ENCODE peak calls at places on chromosome 7, in four cellular contexts. S, C, J and U are unnamed samples.
A peak's percentile ranks its signal among the peaks of the same experiment; 100 is the strongest.

GRCh38 chr7:87599336-87599735 is 1.3 kb downstream of the ABCB1 start:
- DNase-seq in C (peak; percentile 60), J (peak; percentile 68), S (peak; percentile 33), U (peak; percentile 77)

GRCh38 chr7:44057181-44057848 is 8.1 kb downstream of the PGAM2 start:
- DNase-seq in S (no peak), C (no peak), J (no peak), U (no peak)

GRCh38 chr7:12458520-12459131 is 55.0 kb upstream of the VWDE start:
- DNase-seq in S (peak; percentile 71), J (peak; percentile 68), C (no peak), U (peak; percentile 28)

GRCh38 chr7:93212881-93213280 is 13.4 kb downstream of the HEPACAM2 start:
- DNase-seq in S (no peak), C (no peak), J (no peak), U (no peak)

GRCh38 chr7:148708026-148708685 is 9.5 kb downstream of the CUL1 start:
- DNase-seq in J (no peak), S (peak; percentile 47), C (no peak), U (no peak)

GRCh38 chr7:43735802-43736603 is 6.7 kb upstream of the COA1 start:
- DNase-seq in J (no peak), C (peak; percentile 90), S (peak; percentile 81), U (peak; percentile 41)

GRCh38 chr7:132394283-132395003 is 181.8 kb downstream of the PLXNA4 start:
- DNase-seq in C (no peak), S (peak; percentile 18), J (peak; percentile 41), U (no peak)

GRCh38 chr7:51187941-51188340 is 128.7 kb downstream of the COBL start:
- DNase-seq in J (peak; percentile 34), C (no peak), S (peak; percentile 37), U (no peak)

GRCh38 chr7:44294325-44295069 is 30.9 kb downstream of the CAMK2B start:
- DNase-seq in C (no peak), J (peak; percentile 33), S (no peak), U (no peak)

GRCh38 chr7:127879436-127879835 is 151.8 kb downstream of the LRRC4 start:
- DNase-seq in S (no peak), J (no peak), C (no peak), U (no peak)

GRCh38 chr7:7331523-7331922 is 149.2 kb downstream of the C1GALT1 start:
- DNase-seq in J (no peak), S (no peak), C (no peak), U (no peak)
- TF ChIP-seq SIN3A in J (no peak), S (no peak), C (no peak), U (no peak)

DNA sequence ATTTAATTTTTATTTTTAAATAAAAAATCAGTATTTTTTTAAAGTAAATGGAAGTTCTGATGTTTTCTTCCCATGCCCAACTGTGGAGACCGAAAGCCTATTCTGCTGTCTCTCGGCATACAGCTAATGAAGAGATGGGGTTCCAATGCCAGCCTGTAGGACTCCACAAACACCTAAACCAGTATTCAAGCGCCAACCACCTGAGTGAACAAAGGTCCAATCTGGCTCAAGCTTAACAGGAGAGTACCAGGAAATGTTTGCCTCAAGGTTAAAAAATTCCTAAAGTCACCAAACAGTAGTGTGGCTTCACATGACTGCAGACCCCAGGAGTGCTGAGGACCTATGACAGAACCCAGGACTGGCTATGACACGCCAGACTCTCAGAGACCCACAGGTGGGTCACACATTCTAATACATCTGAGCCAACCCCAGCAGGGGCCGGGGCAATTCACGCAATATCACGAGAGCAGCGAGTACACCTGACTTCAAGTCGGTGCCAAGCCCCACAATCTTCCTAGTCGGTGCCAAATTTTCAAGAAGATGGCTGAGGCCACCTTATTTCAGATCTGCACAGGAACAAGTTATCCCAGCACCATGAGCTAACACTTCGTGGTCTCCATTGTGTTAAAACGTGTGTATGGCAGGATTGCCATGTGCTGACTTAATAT is 31.6 kb downstream of the KIAA1549 start:
- DNase-seq in J (no peak), C (no peak), S (no peak), U (no peak)
- TF ChIP-seq FOXM1 in J (no peak), C (no peak), S (no peak), U (no peak)

GRCh38 chr7:101591504-101591903 is 37.6 kb downstream of the MYL10 start:
- DNase-seq in S (no peak), J (no peak), C (no peak), U (no peak)
- TF ChIP-seq SIN3A in S (no peak), J (no peak), C (no peak), U (no peak)

DNA sequence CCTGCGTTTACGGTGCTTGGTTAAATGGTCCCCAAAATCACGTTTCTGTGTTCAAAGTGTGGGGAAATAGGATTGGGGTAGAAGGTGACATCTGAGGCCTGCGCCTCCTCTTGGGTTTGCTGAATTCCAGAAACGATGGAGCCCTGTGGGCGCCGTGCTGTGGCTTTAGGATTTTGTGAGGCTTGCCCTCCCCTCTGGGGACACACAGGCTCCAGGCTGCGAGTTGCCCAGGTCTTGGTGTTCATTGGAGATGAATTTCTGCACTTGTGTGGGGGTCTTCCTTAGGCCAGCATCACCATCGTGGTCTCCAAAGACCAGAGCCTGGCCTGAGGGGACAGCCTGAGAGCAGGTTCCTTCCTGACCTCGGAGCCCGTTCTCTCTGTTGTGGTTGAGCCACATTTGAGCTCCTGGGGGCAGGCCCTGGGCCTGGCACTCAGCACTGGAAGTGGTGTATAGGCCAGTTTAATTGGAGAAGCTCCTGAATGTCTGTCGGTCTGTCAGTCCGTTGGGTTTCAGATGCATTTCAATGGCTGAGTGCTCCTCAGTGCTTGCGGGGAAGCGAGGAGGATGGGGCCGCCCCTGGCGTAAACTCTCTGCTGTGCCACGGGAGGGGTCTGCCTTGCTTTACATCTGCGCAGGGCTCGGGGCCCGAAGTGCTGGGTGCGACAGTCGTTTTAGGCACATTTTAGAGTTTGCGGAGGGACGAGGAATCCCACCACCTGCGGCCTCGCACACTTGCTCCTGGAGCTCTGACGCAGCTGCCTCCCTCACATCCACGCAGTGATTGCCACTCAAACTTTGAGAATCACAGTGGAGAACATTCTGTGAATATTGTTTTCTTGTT is 71.7 kb downstream of the DNAJB6 start:
- DNase-seq in S (no peak), C (no peak), J (peak; percentile 22), U (no peak)
- TF ChIP-seq FOXM1 in S (no peak), C (no peak), J (no peak), U (no peak)

DNA sequence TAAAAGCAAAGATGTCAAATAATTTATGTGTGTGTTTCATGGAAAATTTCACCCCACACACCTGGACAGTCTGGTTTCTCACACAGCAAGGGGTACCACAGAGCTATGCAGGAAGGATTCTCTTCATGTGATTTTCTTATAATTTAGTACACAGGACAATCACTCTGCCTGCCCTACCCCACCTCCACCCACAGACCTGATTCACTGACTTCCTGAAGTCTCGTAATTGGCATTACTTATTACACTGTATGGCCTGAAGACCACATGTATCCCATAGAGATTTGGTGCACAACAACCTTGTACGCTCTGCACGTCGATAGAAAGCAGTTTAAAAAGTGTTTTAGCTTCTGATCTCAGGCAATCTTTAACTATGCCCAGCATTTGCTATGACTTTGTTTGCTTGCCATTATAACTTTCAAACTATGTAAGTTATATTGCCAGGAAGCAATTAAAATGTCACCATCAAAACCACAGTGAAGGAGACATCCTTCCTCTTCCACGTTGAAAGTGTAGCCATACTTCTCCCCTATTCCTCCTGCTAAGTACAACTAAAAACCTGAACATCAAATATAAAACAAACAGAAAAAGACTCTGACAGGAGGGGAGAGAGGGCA is 279.4 kb upstream of the IMMP2L start:
- DNase-seq in J (no peak), S (no peak), C (no peak), U (no peak)
- TF ChIP-seq SIN3A in J (no peak), S (no peak), C (no peak), U (no peak)

GRCh38 chr7:151080091-151080521 is 503 bp downstream of the FASTK start:
- DNase-seq in C (no peak), J (peak; percentile 77), S (peak; percentile 64), U (no peak)

GRCh38 chr7:151079199-151079910 is 1.3 kb downstream of the FASTK start:
- DNase-seq in C (no peak), J (no peak), S (no peak), U (no peak)

GRCh38 chr7:151077705-151078232 is 2.8 kb downstream of the FASTK start:
- DNase-seq in S (no peak), C (no peak), J (no peak), U (no peak)

GRCh38 chr7:151076863-151077704 is 3.5 kb downstream of the FASTK start:
- DNase-seq in S (no peak), C (no peak), J (peak; percentile 85), U (no peak)

DNA sequence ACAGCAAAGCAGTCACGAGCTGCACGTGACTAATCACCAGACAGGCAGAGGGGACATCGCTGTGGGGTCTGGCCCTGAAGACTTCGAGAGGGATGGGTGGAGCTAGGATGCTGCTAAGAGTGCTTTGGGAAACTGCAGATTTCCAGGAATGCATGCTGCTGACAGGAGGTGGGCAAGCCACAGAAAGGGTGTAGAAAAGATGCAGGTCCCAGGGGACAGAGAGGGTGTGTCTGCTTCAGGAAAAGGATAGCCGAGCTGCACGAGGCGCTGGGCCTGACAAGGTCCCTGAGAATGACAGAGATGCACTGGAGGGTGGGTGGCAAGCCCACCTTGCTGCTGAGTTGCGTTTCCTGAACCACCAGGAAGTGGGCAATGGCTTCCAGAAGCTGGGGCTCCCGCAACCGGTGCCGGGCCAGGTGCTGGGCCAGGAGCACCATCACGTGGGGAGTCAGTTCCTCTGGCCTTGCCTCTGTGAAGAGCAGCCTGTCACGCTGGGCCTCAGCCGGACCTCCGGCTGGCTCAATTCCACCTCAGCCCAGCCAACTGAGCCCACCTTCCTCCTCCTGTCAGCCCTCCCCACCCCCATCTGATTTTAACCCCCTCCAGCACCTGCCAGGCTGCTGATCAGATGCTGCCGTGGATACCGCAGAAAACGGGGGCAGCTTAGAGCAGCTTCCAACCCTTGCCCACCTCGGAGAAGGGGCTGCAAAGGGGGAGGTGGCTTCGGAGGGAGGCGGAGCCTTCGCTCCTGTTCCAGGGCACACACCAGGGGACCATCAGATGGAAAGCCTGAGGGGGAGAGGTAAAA is 2.2 kb downstream of the FASTK start:
- DNase-seq in J (no peak), S (peak; percentile 73), C (no peak), U (no peak)
- TF ChIP-seq FOXM1 in J (no peak), S (no peak), C (no peak), U (no peak)

DNA sequence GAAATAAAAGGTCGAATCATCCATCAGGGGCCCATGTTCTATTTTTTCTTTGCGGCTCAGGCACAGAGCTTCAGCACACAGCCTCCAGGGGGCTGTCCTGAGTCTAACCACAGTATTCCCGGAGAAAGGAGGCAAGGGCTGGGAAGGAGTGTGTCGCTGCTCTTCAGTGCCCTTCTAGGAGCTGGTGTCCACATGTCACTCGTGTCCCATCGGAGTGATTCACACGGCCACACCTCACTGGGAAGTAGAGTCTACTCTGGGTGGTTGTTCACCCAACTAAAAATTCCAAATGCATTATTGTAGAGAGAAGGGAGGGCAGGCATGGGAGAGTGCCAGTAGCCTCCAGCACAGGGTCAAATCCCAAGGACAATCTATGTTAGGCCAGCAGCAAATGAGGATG is 114.8 kb upstream of the LANCL2 start:
- DNase-seq in J (peak; percentile 66), C (no peak), S (peak; percentile 33), U (peak; percentile 47)
- TF ChIP-seq SIN3A in J (no peak), C (no peak), S (no peak), U (no peak)